ENCODE peak calls at places on chromosomes 12 and 14, in five cellular contexts. I, D, N, R and H are unnamed samples.

GRCh38 chr14:33932526-33933292 is 18.2 kb downstream of the EGLN3 start:
- DNase-seq in D (no peak), R (no peak), I (no peak), N (no peak), H (no peak)

GRCh38 chr14:105012171-105012985 is 8.5 kb downstream of the CDCA4 start:
- DNase-seq in R (no peak), D (no peak), I (no peak), N (no peak), H (no peak)

GRCh38 chr14:75709207-75709812 is 48.3 kb downstream of the TTLL5 start:
- DNase-seq in I (peak), D (peak), N (peak), R (peak), H (no peak)

GRCh38 chr14:34874386-34875030 is 652 bp downstream of the BAZ1A start:
- DNase-seq in D (peak), N (peak), I (peak), R (peak), H (no peak)

GRCh38 chr12:53551889-53552291 is 44.6 kb upstream of the NPFF start:
- DNase-seq in N (no peak), I (no peak), R (no peak), D (no peak), H (no peak)

GRCh38 chr14:67480011-67480410 is 8.5 kb downstream of the TMEM229B start:
- DNase-seq in I (no peak), R (peak), D (no peak), N (no peak), H (no peak)

GRCh38 chr12:26097046-26097878 is 27.6 kb downstream of the BHLHE41 start:
- DNase-seq in R (no peak), N (peak), I (peak), D (peak), H (no peak)

GRCh38 chr12:93776581-93777018 is 99.4 kb downstream of the CRADD start:
- DNase-seq in N (no peak), D (no peak), R (no peak), I (no peak), H (no peak)

GRCh38 chr14:77562681-77563080 is 53.8 kb downstream of the SPTLC2 start:
- DNase-seq in R (no peak), N (no peak), I (no peak), D (no peak), H (no peak)

GRCh38 chr14:90060965-90061848 is 587 bp upstream of the KCNK13 start:
- DNase-seq in N (no peak), R (no peak), I (peak), D (peak), H (no peak)